ENCODE peak calls at places on chromosomes 11 and 22, in six cellular contexts. F is mesenchymal stem cell, R is IMR-90, E is tibial artery, G is neuronal stem cell, P is lower lobe of right lung. I is an unnamed sample.

GRCh38 chr11:6608011-6608410 is 4.0 kb downstream of the TAF10 start:
- DNase-seq in E (no peak), F (no peak), R (no peak), P (no peak), G (no peak), I (peak; percentile 75)

GRCh38 chr11:46392421-46393230 is 1.1 kb upstream of the CHRM4 start:
- DNase-seq in R (peak; percentile 72), F (peak; percentile 85), P (peak; percentile 89), G (peak; percentile 91), E (peak; percentile 75), I (peak; percentile 90)

GRCh38 chr11:67273260-67273990 is 7.2 kb downstream of the GRK2 start:
- DNase-seq in G (no peak), P (no peak), E (peak; percentile 22), F (no peak), R (no peak), I (no peak)

GRCh38 chr22:43861529-43861928 is 784 bp downstream of the SULT4A1 start:
- DNase-seq in G (no peak), P (no peak), R (peak; percentile 52), E (no peak), F (no peak), I (no peak)

GRCh38 chr11:120136356-120136755 is 1.6 kb downstream of the TRIM29 start:
- DNase-seq in F (no peak), R (no peak), P (peak; percentile 11), G (no peak), E (no peak), I (no peak)

GRCh38 chr11:109785714-109786113 is 307.5 kb upstream of the ZC3H12C start:
- DNase-seq in F (no peak), R (peak; percentile 39), E (no peak), P (no peak), G (no peak), I (no peak)

GRCh38 chr11:116691779-116692178 is 81.0 kb downstream of the BUD13 start:
- DNase-seq in G (peak; percentile 56), F (peak; percentile 36), R (peak; percentile 6), E (no peak), P (peak; percentile 54), I (peak; percentile 50)

GRCh38 chr11:508956-509355 is 1.9 kb upstream of the RNH1 start:
- DNase-seq in E (no peak), P (no peak), F (no peak), G (no peak), R (no peak), I (no peak)

GRCh38 chr11:105211806-105212531 is 72.4 kb upstream of the CARD18 start:
- DNase-seq in G (no peak), P (no peak), F (peak; percentile 34), R (peak; percentile 64), E (no peak), I (no peak)

DNA sequence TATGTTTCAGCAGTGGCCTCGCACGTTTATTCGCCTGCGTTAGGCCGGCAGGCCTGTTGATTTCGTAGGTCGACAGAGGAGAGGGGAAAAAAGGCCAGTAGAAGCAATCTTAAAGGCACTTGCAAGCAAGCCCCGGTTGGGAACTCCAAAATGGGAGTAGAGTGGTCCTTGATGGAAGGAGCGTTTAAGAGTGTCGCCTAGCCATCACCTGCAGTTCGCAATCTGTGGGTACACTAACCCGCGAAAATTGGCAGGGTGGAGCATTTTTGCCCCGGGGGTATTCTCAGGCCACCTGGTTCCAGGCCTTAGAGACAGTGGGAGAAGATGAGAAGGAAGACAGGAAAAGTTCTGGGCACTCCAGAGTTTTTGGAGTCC is 1.1 kb downstream of the EWSR1 start:
- DNase-seq in F (peak; percentile 13), E (no peak), R (no peak), G (no peak), P (no peak), I (no peak)
- H3K4me1 ChIP-seq in F (peaks cover 15% of the 10 kb centered on the region), E (no peaks in the 10 kb centered on the region), R (peaks cover 17% of the 10 kb centered on the region), G (peaks cover 13% of the 10 kb centered on the region), P (peaks cover 58% of the 10 kb centered on the region), I (peaks cover 15% of the 10 kb centered on the region)

DNA sequence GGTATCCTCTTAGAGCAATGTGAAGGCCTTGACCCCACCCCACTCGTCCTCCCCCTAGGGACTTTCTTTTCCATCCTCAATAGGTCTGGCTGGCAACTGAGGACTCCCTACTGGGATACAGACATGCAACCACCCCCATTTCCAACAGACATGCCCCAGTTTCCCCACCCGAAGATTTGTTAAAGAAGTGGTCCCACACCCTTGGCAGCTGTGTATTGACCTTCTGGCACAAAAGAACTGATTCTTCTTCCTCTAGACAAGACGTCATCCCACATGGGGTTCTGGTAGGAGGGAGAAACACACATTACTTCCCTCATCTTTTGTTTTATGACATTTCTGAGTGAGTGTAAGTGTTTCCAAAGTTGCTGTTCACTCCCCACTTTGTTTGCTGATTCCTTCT is 4.6 kb downstream of the KIRREL3 start:
- DNase-seq in G (no peak), E (no peak), R (no peak), F (no peak), P (no peak), I (no peak)
- H3K4me1 ChIP-seq in G (peaks cover 6% of the 10 kb centered on the region), E (no peaks in the 10 kb centered on the region), R (peaks cover 29% of the 10 kb centered on the region), F (peaks cover 23% of the 10 kb centered on the region), P (peaks cover 4% of the 10 kb centered on the region), I (peaks cover 8% of the 10 kb centered on the region)

GRCh38 chr11:12838463-12839120 is 164.4 kb downstream of the TEAD1 start:
- DNase-seq in F (no peak), R (no peak), E (no peak), G (no peak), P (no peak), I (peak; percentile 50)
- H3K4me1 ChIP-seq in F (peaks cover 4% of the 10 kb centered on the region), R (peaks cover 15% of the 10 kb centered on the region), E (no peaks in the 10 kb centered on the region), G (peaks cover 14% of the 10 kb centered on the region), P (peaks cover 12% of the 10 kb centered on the region), I (peaks cover 9% of the 10 kb centered on the region)

GRCh38 chr22:36875741-36876140 is 14.9 kb downstream of the NCF4 start:
- DNase-seq in R (no peak), P (no peak), G (no peak), F (no peak), E (no peak), I (no peak)
- H3K4me1 ChIP-seq in R (no peaks in the 10 kb centered on the region), P (peaks cover 19% of the 10 kb centered on the region), G (no peaks in the 10 kb centered on the region), F (peaks cover 4% of the 10 kb centered on the region), E (no peaks in the 10 kb centered on the region), I (peaks cover 24% of the 10 kb centered on the region)

DNA sequence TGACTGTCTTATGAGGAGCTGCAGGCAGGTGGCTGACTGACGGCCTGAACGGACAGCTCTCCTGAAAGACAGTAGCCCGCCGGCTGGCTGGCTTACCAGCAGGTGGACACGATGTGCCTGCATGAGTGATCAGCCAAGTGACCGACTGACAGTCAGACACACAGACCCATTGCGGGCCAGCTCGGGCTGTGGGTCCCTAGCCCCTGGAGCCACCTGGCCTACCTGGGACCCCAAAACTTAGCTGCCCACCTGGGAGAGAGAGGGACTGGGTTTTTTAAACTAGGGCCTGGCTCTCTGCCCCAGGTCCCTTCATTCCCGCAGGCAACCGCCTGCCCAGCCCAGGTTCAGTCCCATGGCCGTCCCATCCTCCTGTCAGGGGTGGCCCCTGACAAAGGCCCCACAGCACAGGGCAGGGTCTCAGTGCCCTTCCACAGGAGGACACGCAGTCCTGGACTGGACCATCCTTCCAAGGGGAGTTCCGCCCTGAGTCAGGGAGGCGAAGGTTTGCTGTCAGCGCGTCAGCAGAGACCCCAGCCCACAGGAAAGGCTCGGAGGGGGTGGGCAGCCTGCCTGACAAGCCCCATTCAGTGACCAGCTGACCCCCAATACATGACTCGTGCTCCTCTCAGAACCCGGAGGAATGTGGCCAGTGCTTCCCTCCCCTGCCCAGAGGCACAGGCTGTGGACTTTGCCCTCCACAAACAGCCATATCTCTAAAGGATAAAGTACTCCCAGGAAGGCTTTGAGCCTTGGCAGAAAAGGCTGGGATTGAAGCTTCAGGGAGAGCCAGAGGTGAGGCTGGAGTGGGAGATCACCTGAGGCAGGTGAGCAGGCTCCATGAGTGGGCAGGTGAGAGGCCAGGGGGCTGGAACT is 8.4 kb downstream of the SLCO2B1 start:
- DNase-seq in P (no peak), G (no peak), R (no peak), F (no peak), E (no peak), I (peak; percentile 71)
- H3K4me1 ChIP-seq in P (peaks cover 75% of the 10 kb centered on the region), G (peaks cover 5% of the 10 kb centered on the region), R (no peaks in the 10 kb centered on the region), F (peaks cover 8% of the 10 kb centered on the region), E (no peaks in the 10 kb centered on the region), I (peaks cover 31% of the 10 kb centered on the region)

GRCh38 chr22:24166811-24167210 is 14.5 kb upstream of the SUSD2 start:
- DNase-seq in E (no peak), P (no peak), R (no peak), F (no peak), G (no peak), I (no peak)
- H3K4me1 ChIP-seq in E (no peaks in the 10 kb centered on the region), P (peaks cover 15% of the 10 kb centered on the region), R (peaks cover 10% of the 10 kb centered on the region), F (peaks cover 15% of the 10 kb centered on the region), G (peaks cover 4% of the 10 kb centered on the region), I (no peaks in the 10 kb centered on the region)

GRCh38 chr11:69186316-69187266 is 30.9 kb downstream of the SMIM38 start:
- DNase-seq in P (no peak), R (no peak), E (no peak), F (no peak), G (no peak), I (no peak)

GRCh38 chr11:69178819-69179482 is 23.2 kb downstream of the SMIM38 start:
- DNase-seq in F (no peak), R (no peak), P (no peak), G (no peak), E (no peak), I (no peak)

GRCh38 chr11:69183613-69184012 is 27.9 kb downstream of the SMIM38 start:
- DNase-seq in G (no peak), E (no peak), R (no peak), P (no peak), F (no peak), I (no peak)

GRCh38 chr11:69174841-69175240 is 19.1 kb downstream of the SMIM38 start:
- DNase-seq in F (no peak), R (no peak), P (no peak), G (no peak), E (no peak), I (peak; percentile 34)

DNA sequence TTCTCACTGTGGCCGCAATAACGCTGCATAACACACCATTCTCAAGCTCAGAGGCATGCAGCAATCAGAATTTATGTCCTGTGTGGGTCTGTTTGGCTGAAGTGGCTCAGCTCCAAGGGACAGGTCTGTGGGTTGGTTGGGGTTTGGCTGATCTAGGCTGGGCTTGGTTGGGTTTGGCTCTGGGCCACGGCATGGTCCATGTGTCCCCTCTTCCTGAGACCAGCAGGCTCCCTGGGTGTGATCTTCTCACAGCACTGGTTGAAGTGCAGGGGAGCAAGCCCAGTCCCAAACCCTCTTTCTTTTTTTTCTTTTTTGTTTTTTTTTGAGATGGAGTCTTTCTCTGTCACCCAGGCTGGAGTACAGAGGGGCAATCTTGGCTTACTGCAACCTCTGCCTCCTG is 25.0 kb downstream of the SMIM38 start:
- DNase-seq in G (no peak), E (no peak), F (no peak), P (no peak), R (no peak), I (no peak)
- H3K4me1 ChIP-seq in G (peaks cover 2% of the 10 kb centered on the region), E (no peaks in the 10 kb centered on the region), F (peaks cover 5% of the 10 kb centered on the region), P (no peaks in the 10 kb centered on the region), R (no peaks in the 10 kb centered on the region), I (no peaks in the 10 kb centered on the region)

DNA sequence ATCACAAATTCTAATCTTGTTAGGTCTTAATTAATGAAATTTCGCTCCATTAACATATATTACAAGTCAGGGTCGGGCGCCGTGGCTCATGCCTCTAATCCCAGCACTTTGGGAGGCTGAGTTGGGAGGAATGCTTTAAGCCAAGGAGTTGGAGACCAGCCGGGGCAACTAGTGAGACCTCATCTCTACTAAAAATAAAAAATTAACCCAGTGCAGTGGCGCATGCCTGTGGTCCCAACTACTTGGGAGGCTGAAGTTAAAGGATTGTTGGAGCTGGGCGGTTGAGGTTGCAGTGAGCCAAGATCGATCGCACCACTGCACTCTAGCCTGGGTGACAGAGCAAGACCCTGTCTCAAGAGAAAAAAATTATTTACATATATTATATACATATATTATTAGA is 1.9 kb downstream of the TMA7B start:
- DNase-seq in P (no peak), F (peak; percentile 9), R (no peak), E (no peak), G (no peak), I (no peak)
- H3K4me1 ChIP-seq in P (peaks cover 8% of the 10 kb centered on the region), F (peaks cover 23% of the 10 kb centered on the region), R (peaks cover 8% of the 10 kb centered on the region), E (no peaks in the 10 kb centered on the region), G (peaks cover 7% of the 10 kb centered on the region), I (peaks cover 13% of the 10 kb centered on the region)

I was measured in trophoblast cell.